ENCODE peak calls at places on chromosomes 2 and 18, in seven cellular contexts. One of them, this sample, is unnamed.
A peak's percentile ranks its signal among the peaks of the same experiment; 100 is the strongest.

GRCh38 chr18:74836296-74837139 is 238.8 kb downstream of the ZNF407 start:
- DNase-seq in IMR-90: peak; percentile 72
- DNase-seq in uterus: no peak
- DNase-seq in transverse colon: peak; percentile 25
- DNase-seq in lower lobe of right lung: no peak
- DNase-seq in PC-9: peak; percentile 30
- DNase-seq in Peyer's patch: no peak
- DNase-seq in this sample: peak; percentile 3

GRCh38 chr18:58025733-58026132 is 18.3 kb upstream of the NEDD4L start:
- DNase-seq in transverse colon: no peak
- DNase-seq in PC-9: no peak
- DNase-seq in lower lobe of right lung: no peak
- DNase-seq in Peyer's patch: no peak
- DNase-seq in IMR-90: peak; percentile 58
- DNase-seq in uterus: no peak
- DNase-seq in this sample: no peak

GRCh38 chr18:66872277-66872676 is 268.4 kb upstream of the CDH19 start:
- DNase-seq in IMR-90: no peak
- DNase-seq in uterus: no peak
- DNase-seq in Peyer's patch: no peak
- DNase-seq in lower lobe of right lung: no peak
- DNase-seq in transverse colon: no peak
- DNase-seq in PC-9: no peak
- DNase-seq in this sample: no peak

GRCh38 chr2:29839306-29839705 is 82.1 kb downstream of the ALK start:
- DNase-seq in PC-9: no peak
- DNase-seq in IMR-90: no peak
- DNase-seq in lower lobe of right lung: no peak
- DNase-seq in Peyer's patch: no peak
- DNase-seq in transverse colon: no peak
- DNase-seq in uterus: no peak
- DNase-seq in this sample: no peak

GRCh38 chr2:95316466-95317122 is 19.4 kb downstream of the KCNIP3 start:
- DNase-seq in IMR-90: peak; percentile 42
- DNase-seq in Peyer's patch: no peak
- DNase-seq in PC-9: no peak
- DNase-seq in uterus: no peak
- DNase-seq in transverse colon: no peak
- DNase-seq in lower lobe of right lung: no peak
- DNase-seq in this sample: peak; percentile 50

GRCh38 chr18:56374005-56374655 is 264.3 kb downstream of the TXNL1 start:
- DNase-seq in IMR-90: peak; percentile 26
- DNase-seq in lower lobe of right lung: no peak
- DNase-seq in PC-9: no peak
- DNase-seq in uterus: no peak
- DNase-seq in transverse colon: no peak
- DNase-seq in Peyer's patch: no peak
- DNase-seq in this sample: no peak

GRCh38 chr2:54545700-54546450 is 89.7 kb downstream of the SPTBN1 start:
- DNase-seq in IMR-90: peak; percentile 67
- DNase-seq in lower lobe of right lung: no peak
- DNase-seq in PC-9: peak; percentile 40
- DNase-seq in Peyer's patch: no peak
- DNase-seq in transverse colon: no peak
- DNase-seq in uterus: no peak
- DNase-seq in this sample: no peak

GRCh38 chr18:31243740-31244512 is 74.0 kb upstream of the DSG1 start:
- DNase-seq in PC-9: no peak
- DNase-seq in Peyer's patch: peak; percentile 51
- DNase-seq in IMR-90: no peak
- DNase-seq in lower lobe of right lung: no peak
- DNase-seq in uterus: no peak
- DNase-seq in transverse colon: no peak
- DNase-seq in this sample: no peak

GRCh38 chr2:71948781-71949536 is 198.7 kb downstream of the CYP26B1 start:
- DNase-seq in transverse colon: no peak
- DNase-seq in PC-9: no peak
- DNase-seq in IMR-90: peak; percentile 6
- DNase-seq in Peyer's patch: no peak
- DNase-seq in uterus: no peak
- DNase-seq in lower lobe of right lung: no peak
- DNase-seq in this sample: peak; percentile 41

GRCh38 chr2:168350380-168350779 is 103.0 kb upstream of the STK39 start:
- DNase-seq in transverse colon: peak; percentile 47
- DNase-seq in lower lobe of right lung: no peak
- DNase-seq in uterus: no peak
- DNase-seq in Peyer's patch: no peak
- DNase-seq in PC-9: no peak
- DNase-seq in IMR-90: no peak
- DNase-seq in this sample: no peak

GRCh38 chr2:152950125-152950524 is 231.7 kb downstream of the ARL6IP6 start:
- DNase-seq in lower lobe of right lung: no peak
- DNase-seq in PC-9: no peak
- DNase-seq in transverse colon: no peak
- DNase-seq in Peyer's patch: no peak
- DNase-seq in IMR-90: no peak
- DNase-seq in uterus: no peak
- DNase-seq in this sample: no peak

GRCh38 chr2:64214281-64215115 is 70.3 kb upstream of the PELI1 start:
- DNase-seq in lower lobe of right lung: no peak
- DNase-seq in Peyer's patch: no peak
- DNase-seq in transverse colon: peak; percentile 40
- DNase-seq in uterus: no peak
- DNase-seq in IMR-90: no peak
- DNase-seq in PC-9: no peak
- DNase-seq in this sample: no peak

GRCh38 chr2:132550285-132550684 is 119.7 kb downstream of the LYPD1 start:
- DNase-seq in Peyer's patch: no peak
- DNase-seq in PC-9: no peak
- DNase-seq in transverse colon: no peak
- DNase-seq in uterus: no peak
- DNase-seq in IMR-90: no peak
- DNase-seq in lower lobe of right lung: no peak
- DNase-seq in this sample: no peak

GRCh38 chr18:8519102-8519501 is 90.1 kb upstream of the RAB12 start:
- DNase-seq in IMR-90: no peak
- DNase-seq in PC-9: no peak
- DNase-seq in uterus: no peak
- DNase-seq in lower lobe of right lung: no peak
- DNase-seq in transverse colon: no peak
- DNase-seq in Peyer's patch: no peak
- DNase-seq in this sample: no peak

GRCh38 chr2:223084873-223085272 is 32.9 kb downstream of the KCNE4 start:
- DNase-seq in IMR-90: peak; percentile 41
- DNase-seq in Peyer's patch: no peak
- DNase-seq in uterus: no peak
- DNase-seq in PC-9: peak; percentile 16
- DNase-seq in lower lobe of right lung: no peak
- DNase-seq in transverse colon: no peak
- DNase-seq in this sample: no peak

GRCh38 chr2:85854897-85855296 is 33.9 kb downstream of the ST3GAL5 start:
- DNase-seq in uterus: no peak
- DNase-seq in lower lobe of right lung: no peak
- DNase-seq in PC-9: no peak
- DNase-seq in IMR-90: no peak
- DNase-seq in Peyer's patch: no peak
- DNase-seq in transverse colon: no peak
- DNase-seq in this sample: no peak

GRCh38 chr2:204892506-204893255 is 347.4 kb downstream of the PARD3B start:
- DNase-seq in uterus: no peak
- DNase-seq in lower lobe of right lung: no peak
- DNase-seq in PC-9: no peak
- DNase-seq in IMR-90: peak; percentile 78
- DNase-seq in transverse colon: no peak
- DNase-seq in Peyer's patch: no peak
- DNase-seq in this sample: peak; percentile 82

GRCh38 chr2:168233726-168234406 is 13.5 kb downstream of the STK39 start:
- DNase-seq in IMR-90: peak; percentile 61
- DNase-seq in lower lobe of right lung: no peak
- DNase-seq in transverse colon: no peak
- DNase-seq in PC-9: no peak
- DNase-seq in uterus: no peak
- DNase-seq in Peyer's patch: no peak
- DNase-seq in this sample: no peak

GRCh38 chr2:9057939-9058761 is 54.7 kb upstream of the MBOAT2 start:
- DNase-seq in uterus: no peak
- DNase-seq in IMR-90: peak; percentile 89
- DNase-seq in lower lobe of right lung: no peak
- DNase-seq in Peyer's patch: no peak
- DNase-seq in PC-9: peak; percentile 45
- DNase-seq in transverse colon: no peak
- DNase-seq in this sample: peak; percentile 67

GRCh38 chr2:141599721-141600120 is 531.1 kb downstream of the LRP1B start:
- DNase-seq in transverse colon: no peak
- DNase-seq in Peyer's patch: no peak
- DNase-seq in IMR-90: no peak
- DNase-seq in PC-9: no peak
- DNase-seq in lower lobe of right lung: no peak
- DNase-seq in uterus: no peak
- DNase-seq in this sample: no peak

GRCh38 chr2:2333076-2333475 is 2.0 kb upstream of the MYT1L start:
- DNase-seq in transverse colon: no peak
- DNase-seq in uterus: no peak
- DNase-seq in PC-9: no peak
- DNase-seq in IMR-90: no peak
- DNase-seq in lower lobe of right lung: no peak
- DNase-seq in Peyer's patch: no peak
- DNase-seq in this sample: no peak

DNA sequence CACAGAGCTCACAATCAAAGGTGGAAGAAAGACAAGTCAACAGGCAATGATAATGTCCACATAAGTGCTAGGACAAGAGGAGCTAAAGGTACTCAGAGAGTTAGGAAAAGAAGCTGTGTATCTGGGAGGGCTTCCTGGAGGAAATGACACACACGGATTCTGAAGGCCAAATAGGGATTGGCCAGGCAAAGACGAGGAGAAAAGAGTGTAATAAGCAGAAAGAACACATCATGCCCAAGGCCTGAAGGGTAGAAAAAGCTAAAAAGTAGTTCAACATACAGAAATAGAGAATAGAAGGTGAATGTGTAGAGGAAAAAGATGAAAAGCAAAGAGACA is 36.2 kb downstream of the VIT start:
- DNase-seq in PC-9: no peak
- DNase-seq in IMR-90: no peak
- DNase-seq in lower lobe of right lung: no peak
- DNase-seq in Peyer's patch: no peak
- DNase-seq in uterus: no peak
- DNase-seq in transverse colon: no peak
- DNase-seq in this sample: no peak
- H3K4me3 ChIP-seq in PC-9: no peak overlapping the region
- H3K4me3 ChIP-seq in IMR-90: no peak overlapping the region
- H3K4me3 ChIP-seq in lower lobe of right lung: no peak overlapping the region
- H3K4me3 ChIP-seq in Peyer's patch: no peak overlapping the region
- H3K4me3 ChIP-seq in uterus: no peak overlapping the region
- H3K4me3 ChIP-seq in transverse colon: no peak overlapping the region
- H3K4me3 ChIP-seq in this sample: no peak overlapping the region

GRCh38 chr2:127640082-127641072 is 5.6 kb upstream of the GPR17 start:
- DNase-seq in transverse colon: no peak
- DNase-seq in Peyer's patch: no peak
- DNase-seq in IMR-90: no peak
- DNase-seq in lower lobe of right lung: no peak
- DNase-seq in PC-9: no peak
- DNase-seq in uterus: no peak
- DNase-seq in this sample: no peak
- TF ChIP-seq CTCF in transverse colon: no peak
- TF ChIP-seq CTCF in Peyer's patch: no peak
- TF ChIP-seq CTCF in IMR-90: peak; percentile 31
- TF ChIP-seq CTCF in lower lobe of right lung: peak; percentile 5
- TF ChIP-seq CTCF in PC-9: peak; percentile 45
- TF ChIP-seq CTCF in uterus: no peak
- TF ChIP-seq CTCF in this sample: no peak

GRCh38 chr2:942775-943460 is 7.7 kb upstream of the SNTG2 start:
- DNase-seq in lower lobe of right lung: no peak
- DNase-seq in Peyer's patch: no peak
- DNase-seq in transverse colon: no peak
- DNase-seq in uterus: no peak
- DNase-seq in PC-9: no peak
- DNase-seq in IMR-90: no peak
- DNase-seq in this sample: no peak

GRCh38 chr2:939936-940620 is 10.6 kb upstream of the SNTG2 start:
- DNase-seq in lower lobe of right lung: no peak
- DNase-seq in IMR-90: no peak
- DNase-seq in PC-9: no peak
- DNase-seq in Peyer's patch: no peak
- DNase-seq in transverse colon: no peak
- DNase-seq in uterus: no peak
- DNase-seq in this sample: peak; percentile 76

GRCh38 chr2:937530-937929 is 13.1 kb upstream of the SNTG2 start:
- DNase-seq in lower lobe of right lung: no peak
- DNase-seq in transverse colon: no peak
- DNase-seq in PC-9: no peak
- DNase-seq in uterus: no peak
- DNase-seq in Peyer's patch: no peak
- DNase-seq in IMR-90: no peak
- DNase-seq in this sample: peak; percentile 16

GRCh38 chr2:941811-942360 is 8.8 kb upstream of the SNTG2 start:
- DNase-seq in lower lobe of right lung: no peak
- DNase-seq in PC-9: no peak
- DNase-seq in IMR-90: no peak
- DNase-seq in uterus: no peak
- DNase-seq in Peyer's patch: no peak
- DNase-seq in transverse colon: no peak
- DNase-seq in this sample: no peak

DNA sequence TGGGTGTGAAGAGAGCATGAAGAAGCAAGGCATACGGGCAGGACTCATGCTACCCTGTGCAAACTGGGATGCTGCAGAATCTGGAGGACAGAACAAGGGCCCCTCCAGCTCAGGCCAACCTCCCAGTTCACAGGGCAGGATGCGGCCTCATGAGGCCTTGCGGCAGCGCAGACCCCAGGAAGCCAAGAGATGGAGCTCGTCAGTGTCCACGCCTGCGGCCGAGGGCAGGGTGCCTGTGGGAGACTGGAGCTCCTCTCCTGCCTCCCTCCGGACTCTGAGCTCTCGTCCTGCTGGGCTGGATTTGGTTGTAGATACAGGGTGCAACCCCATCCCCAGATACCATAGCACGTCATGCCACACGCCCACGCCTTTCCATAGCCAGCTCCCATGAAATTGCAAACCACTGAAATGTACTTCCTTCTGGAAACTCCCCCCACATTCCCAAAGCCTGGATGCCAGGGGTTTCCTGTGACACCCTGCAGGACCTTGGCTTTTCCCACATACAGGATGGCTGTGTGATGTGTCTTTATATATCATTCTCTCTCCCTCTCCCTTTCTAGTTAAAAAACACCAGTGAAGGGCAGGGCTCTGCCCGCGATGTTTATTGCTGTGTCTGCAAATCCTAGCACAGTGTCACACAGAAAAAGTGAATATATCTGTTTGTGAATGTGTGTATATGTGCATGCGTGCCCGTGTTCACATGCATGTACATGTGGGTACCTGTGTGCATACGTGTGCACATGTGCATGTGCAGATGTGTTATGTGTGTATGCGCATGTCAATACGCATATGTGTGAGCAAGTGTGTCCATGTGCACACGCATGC is 12.3 kb upstream of the SNTG2 start:
- DNase-seq in transverse colon: no peak
- DNase-seq in Peyer's patch: no peak
- DNase-seq in lower lobe of right lung: no peak
- DNase-seq in IMR-90: no peak
- DNase-seq in PC-9: no peak
- DNase-seq in uterus: no peak
- DNase-seq in this sample: peak; percentile 32
- H3K4me3 ChIP-seq in transverse colon: no peak overlapping the region
- H3K4me3 ChIP-seq in Peyer's patch: no peak overlapping the region
- H3K4me3 ChIP-seq in lower lobe of right lung: no peak overlapping the region
- H3K4me3 ChIP-seq in IMR-90: no peak overlapping the region
- H3K4me3 ChIP-seq in PC-9: no peak overlapping the region
- H3K4me3 ChIP-seq in uterus: no peak overlapping the region
- H3K4me3 ChIP-seq in this sample: no peak overlapping the region

GRCh38 chr2:144115892-144116291 is 404.0 kb downstream of the ZEB2 start:
- DNase-seq in transverse colon: no peak
- DNase-seq in lower lobe of right lung: no peak
- DNase-seq in PC-9: no peak
- DNase-seq in uterus: no peak
- DNase-seq in Peyer's patch: no peak
- DNase-seq in IMR-90: peak; percentile 69
- DNase-seq in this sample: no peak
- TF ChIP-seq CTCF in transverse colon: no peak
- TF ChIP-seq CTCF in lower lobe of right lung: no peak
- TF ChIP-seq CTCF in PC-9: no peak
- TF ChIP-seq CTCF in uterus: no peak
- TF ChIP-seq CTCF in Peyer's patch: no peak
- TF ChIP-seq CTCF in IMR-90: no peak
- TF ChIP-seq CTCF in this sample: no peak

This sample was measured in AG09309.